ENCODE peak calls at places on chromosome 15, in nine cellular contexts. One of them, this sample, is unnamed.

GRCh38 chr15:60935130-60935529 is 294.0 kb downstream of the RORA start:
- ATAC-seq in IMR-90: no peak
- ATAC-seq in right lobe of liver: no peak
- ATAC-seq in HepG2: no peak
- ATAC-seq in A549: no peak
- ATAC-seq in HCT116: no peak
- ATAC-seq in gastrocnemius medialis: peak
- ATAC-seq in body of pancreas: peak
- ATAC-seq in upper lobe of left lung: peak
- ATAC-seq in this sample: peak

GRCh38 chr15:96264351-96264798 is 66.1 kb upstream of the NR2F2 start:
- ATAC-seq in HepG2: peak
- ATAC-seq in HCT116: peak
- ATAC-seq in body of pancreas: peak
- ATAC-seq in gastrocnemius medialis: peak
- ATAC-seq in A549: peak
- ATAC-seq in right lobe of liver: peak
- ATAC-seq in upper lobe of left lung: peak
- ATAC-seq in IMR-90: no peak
- ATAC-seq in this sample: peak

GRCh38 chr15:58877999-58878825 is 55.3 kb downstream of the SLTM start:
- ATAC-seq in gastrocnemius medialis: no peak
- ATAC-seq in IMR-90: no peak
- ATAC-seq in upper lobe of left lung: no peak
- ATAC-seq in HCT116: no peak
- ATAC-seq in right lobe of liver: no peak
- ATAC-seq in body of pancreas: no peak
- ATAC-seq in A549: no peak
- ATAC-seq in HepG2: no peak
- ATAC-seq in this sample: no peak

GRCh38 chr15:68487087-68487843 is 55.3 kb upstream of the ITGA11 start:
- ATAC-seq in upper lobe of left lung: peak
- ATAC-seq in HepG2: no peak
- ATAC-seq in gastrocnemius medialis: peak
- ATAC-seq in A549: peak
- ATAC-seq in right lobe of liver: no peak
- ATAC-seq in HCT116: no peak
- ATAC-seq in body of pancreas: no peak
- ATAC-seq in IMR-90: no peak
- ATAC-seq in this sample: peak

GRCh38 chr15:42364529-42364928 is 5.2 kb downstream of the CAPN3 start:
- ATAC-seq in A549: no peak
- ATAC-seq in IMR-90: no peak
- ATAC-seq in body of pancreas: no peak
- ATAC-seq in HCT116: no peak
- ATAC-seq in gastrocnemius medialis: no peak
- ATAC-seq in HepG2: no peak
- ATAC-seq in right lobe of liver: peak
- ATAC-seq in upper lobe of left lung: no peak
- ATAC-seq in this sample: no peak

GRCh38 chr15:32747886-32748285 is 30.1 kb downstream of the GREM1 start:
- ATAC-seq in HCT116: no peak
- ATAC-seq in A549: no peak
- ATAC-seq in gastrocnemius medialis: no peak
- ATAC-seq in body of pancreas: no peak
- ATAC-seq in HepG2: no peak
- ATAC-seq in right lobe of liver: no peak
- ATAC-seq in upper lobe of left lung: no peak
- ATAC-seq in IMR-90: no peak
- ATAC-seq in this sample: no peak

GRCh38 chr15:68365140-68365745 is 66.7 kb downstream of the ITGA11 start:
- ATAC-seq in body of pancreas: no peak
- ATAC-seq in IMR-90: no peak
- ATAC-seq in upper lobe of left lung: no peak
- ATAC-seq in gastrocnemius medialis: peak
- ATAC-seq in right lobe of liver: peak
- ATAC-seq in HCT116: no peak
- ATAC-seq in HepG2: no peak
- ATAC-seq in A549: no peak
- ATAC-seq in this sample: peak

GRCh38 chr15:69206079-69206478 is 45.6 kb downstream of the GLCE start:
- ATAC-seq in IMR-90: no peak
- ATAC-seq in gastrocnemius medialis: no peak
- ATAC-seq in body of pancreas: no peak
- ATAC-seq in A549: no peak
- ATAC-seq in HepG2: no peak
- ATAC-seq in upper lobe of left lung: no peak
- ATAC-seq in HCT116: no peak
- ATAC-seq in right lobe of liver: peak
- ATAC-seq in this sample: no peak

GRCh38 chr15:57647071-57647790 is 55.5 kb downstream of the MYZAP start:
- ATAC-seq in A549: no peak
- ATAC-seq in body of pancreas: peak
- ATAC-seq in right lobe of liver: peak
- ATAC-seq in IMR-90: no peak
- ATAC-seq in upper lobe of left lung: no peak
- ATAC-seq in HepG2: no peak
- ATAC-seq in HCT116: no peak
- ATAC-seq in gastrocnemius medialis: no peak
- ATAC-seq in this sample: peak

GRCh38 chr15:91099616-91100560 is at the start of gene SV2B:
- ATAC-seq in IMR-90: peak
- ATAC-seq in HepG2: peak
- ATAC-seq in upper lobe of left lung: peak
- ATAC-seq in HCT116: peak
- ATAC-seq in body of pancreas: peak
- ATAC-seq in right lobe of liver: peak
- ATAC-seq in gastrocnemius medialis: no peak
- ATAC-seq in A549: peak
- ATAC-seq in this sample: peak

GRCh38 chr15:51864408-51865056 is 35.1 kb downstream of the TMOD3 start:
- ATAC-seq in body of pancreas: no peak
- ATAC-seq in A549: no peak
- ATAC-seq in upper lobe of left lung: no peak
- ATAC-seq in HCT116: peak
- ATAC-seq in IMR-90: peak
- ATAC-seq in HepG2: no peak
- ATAC-seq in gastrocnemius medialis: no peak
- ATAC-seq in right lobe of liver: no peak
- ATAC-seq in this sample: no peak

GRCh38 chr15:72272997-72273352 is 621 bp upstream of the PARP6 start:
- ATAC-seq in upper lobe of left lung: no peak
- ATAC-seq in A549: peak
- ATAC-seq in HCT116: no peak
- ATAC-seq in body of pancreas: no peak
- ATAC-seq in right lobe of liver: no peak
- ATAC-seq in HepG2: no peak
- ATAC-seq in gastrocnemius medialis: no peak
- ATAC-seq in IMR-90: no peak
- ATAC-seq in this sample: no peak
- TF ChIP-seq POLR2A in upper lobe of left lung: no peak
- TF ChIP-seq POLR2A in A549: no peak
- TF ChIP-seq POLR2A in HCT116: no peak
- TF ChIP-seq POLR2A in body of pancreas: no peak
- TF ChIP-seq POLR2A in right lobe of liver: no peak
- TF ChIP-seq POLR2A in HepG2: no peak
- TF ChIP-seq POLR2A in gastrocnemius medialis: no peak
- TF ChIP-seq POLR2A in IMR-90: no peak
- TF ChIP-seq POLR2A in this sample: no peak

DNA sequence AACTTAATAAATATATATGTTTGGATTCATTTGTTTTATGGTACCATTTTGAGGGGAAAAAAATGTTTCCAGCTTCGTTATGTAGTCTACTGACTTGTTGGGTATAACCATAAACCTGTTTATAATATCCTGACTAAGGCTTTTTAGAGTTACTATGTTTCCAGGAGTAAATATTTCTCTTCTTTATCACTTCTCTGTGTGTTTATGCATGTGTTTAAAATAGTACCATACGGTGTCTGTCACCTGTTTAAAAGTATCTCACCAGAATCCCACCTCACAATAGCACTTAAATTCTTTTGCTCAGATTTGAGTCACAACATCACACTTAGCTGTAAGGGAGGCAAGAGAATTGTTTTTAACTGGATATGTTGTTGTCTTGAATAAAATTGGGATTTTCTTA is 15.1 kb downstream of the LACTB start:
- ATAC-seq in gastrocnemius medialis: no peak
- ATAC-seq in HepG2: no peak
- ATAC-seq in HCT116: no peak
- ATAC-seq in body of pancreas: no peak
- ATAC-seq in A549: no peak
- ATAC-seq in right lobe of liver: no peak
- ATAC-seq in IMR-90: no peak
- ATAC-seq in upper lobe of left lung: no peak
- ATAC-seq in this sample: no peak
- TF ChIP-seq POLR2A in gastrocnemius medialis: no peak
- TF ChIP-seq POLR2A in HepG2: no peak
- TF ChIP-seq POLR2A in HCT116: no peak
- TF ChIP-seq POLR2A in body of pancreas: no peak
- TF ChIP-seq POLR2A in A549: no peak
- TF ChIP-seq POLR2A in right lobe of liver: no peak
- TF ChIP-seq POLR2A in IMR-90: no peak
- TF ChIP-seq POLR2A in upper lobe of left lung: no peak
- TF ChIP-seq POLR2A in this sample: no peak

GRCh38 chr15:45402162-45402954 is 24.0 kb upstream of the GATM start:
- ATAC-seq in upper lobe of left lung: peak
- ATAC-seq in A549: peak
- ATAC-seq in HepG2: peak
- ATAC-seq in gastrocnemius medialis: peak
- ATAC-seq in right lobe of liver: peak
- ATAC-seq in IMR-90: peak
- ATAC-seq in body of pancreas: peak
- ATAC-seq in HCT116: peak
- ATAC-seq in this sample: peak
- TF ChIP-seq POLR2A in upper lobe of left lung: peak
- TF ChIP-seq POLR2A in A549: peak
- TF ChIP-seq POLR2A in HepG2: peak
- TF ChIP-seq POLR2A in gastrocnemius medialis: peak
- TF ChIP-seq POLR2A in right lobe of liver: peak
- TF ChIP-seq POLR2A in IMR-90: peak
- TF ChIP-seq POLR2A in body of pancreas: peak
- TF ChIP-seq POLR2A in HCT116: peak
- TF ChIP-seq POLR2A in this sample: peak

DNA sequence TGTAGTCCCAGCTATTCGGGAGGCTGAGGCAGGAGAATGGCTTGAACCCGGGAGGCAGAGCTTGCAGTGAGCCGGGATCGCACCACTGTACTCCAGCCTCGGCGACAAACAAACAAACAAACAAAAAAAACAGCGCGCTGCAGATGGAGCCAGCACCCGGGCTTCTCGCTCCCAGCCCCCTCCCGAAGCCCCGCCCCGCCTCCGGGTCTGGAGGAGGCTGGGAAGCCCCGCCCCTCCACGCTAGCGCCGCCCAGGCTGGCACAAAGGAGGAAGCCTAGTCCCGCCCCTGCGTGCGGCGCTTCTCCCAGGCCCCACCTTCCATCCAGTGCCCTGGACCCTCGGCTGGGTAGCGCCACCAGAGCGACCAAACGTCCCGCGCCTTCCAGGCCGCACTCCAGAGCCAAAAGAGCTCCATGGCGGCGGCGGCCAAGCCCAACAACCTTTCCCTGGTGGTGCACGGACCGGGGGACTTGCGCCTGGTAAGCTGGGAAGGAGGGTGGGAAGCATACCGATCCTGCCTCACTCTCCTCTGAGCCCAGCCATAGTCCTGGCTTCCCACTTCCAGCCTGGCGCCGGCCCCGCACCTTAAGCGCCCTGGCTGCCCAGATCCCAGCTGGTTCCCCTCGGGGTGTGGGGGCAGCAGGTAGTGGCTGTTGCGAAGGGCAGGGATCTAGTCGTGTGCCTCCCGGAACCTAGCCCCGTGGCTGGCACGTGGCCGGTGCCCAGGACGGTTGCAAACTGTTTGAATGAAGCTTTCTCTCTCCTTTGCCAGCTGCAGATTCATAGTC is at the start of gene SORD:
- ATAC-seq in HCT116: peak
- ATAC-seq in HepG2: peak
- ATAC-seq in gastrocnemius medialis: peak
- ATAC-seq in body of pancreas: peak
- ATAC-seq in IMR-90: peak
- ATAC-seq in A549: peak
- ATAC-seq in upper lobe of left lung: peak
- ATAC-seq in right lobe of liver: peak
- ATAC-seq in this sample: peak
- TF ChIP-seq POLR2A in HCT116: no peak
- TF ChIP-seq POLR2A in HepG2: peak
- TF ChIP-seq POLR2A in gastrocnemius medialis: no peak
- TF ChIP-seq POLR2A in body of pancreas: peak
- TF ChIP-seq POLR2A in IMR-90: no peak
- TF ChIP-seq POLR2A in A549: peak
- TF ChIP-seq POLR2A in upper lobe of left lung: peak
- TF ChIP-seq POLR2A in right lobe of liver: peak
- TF ChIP-seq POLR2A in this sample: peak

GRCh38 chr15:48330855-48331795 is at the start of gene DUT:
- ATAC-seq in right lobe of liver: peak
- ATAC-seq in gastrocnemius medialis: peak
- ATAC-seq in IMR-90: peak
- ATAC-seq in HepG2: peak
- ATAC-seq in body of pancreas: peak
- ATAC-seq in HCT116: peak
- ATAC-seq in A549: peak
- ATAC-seq in upper lobe of left lung: peak
- ATAC-seq in this sample: peak
- TF ChIP-seq POLR2A in right lobe of liver: peak
- TF ChIP-seq POLR2A in gastrocnemius medialis: peak
- TF ChIP-seq POLR2A in IMR-90: peak
- TF ChIP-seq POLR2A in HepG2: peak
- TF ChIP-seq POLR2A in body of pancreas: peak
- TF ChIP-seq POLR2A in HCT116: peak
- TF ChIP-seq POLR2A in A549: peak
- TF ChIP-seq POLR2A in upper lobe of left lung: peak
- TF ChIP-seq POLR2A in this sample: peak

GRCh38 chr15:40990789-40991188 is 37.5 kb downstream of the CHAC1 start:
- ATAC-seq in HepG2: no peak
- ATAC-seq in gastrocnemius medialis: no peak
- ATAC-seq in HCT116: no peak
- ATAC-seq in right lobe of liver: no peak
- ATAC-seq in body of pancreas: no peak
- ATAC-seq in IMR-90: no peak
- ATAC-seq in A549: no peak
- ATAC-seq in upper lobe of left lung: no peak
- ATAC-seq in this sample: no peak

GRCh38 chr15:40991355-40991754 is 38.1 kb downstream of the CHAC1 start:
- ATAC-seq in IMR-90: no peak
- ATAC-seq in A549: no peak
- ATAC-seq in body of pancreas: no peak
- ATAC-seq in gastrocnemius medialis: no peak
- ATAC-seq in HCT116: no peak
- ATAC-seq in HepG2: no peak
- ATAC-seq in right lobe of liver: no peak
- ATAC-seq in upper lobe of left lung: no peak
- ATAC-seq in this sample: no peak

GRCh38 chr15:40988157-40988556 is 34.9 kb downstream of the CHAC1 start:
- ATAC-seq in gastrocnemius medialis: no peak
- ATAC-seq in body of pancreas: no peak
- ATAC-seq in HCT116: no peak
- ATAC-seq in HepG2: no peak
- ATAC-seq in right lobe of liver: no peak
- ATAC-seq in IMR-90: no peak
- ATAC-seq in upper lobe of left lung: no peak
- ATAC-seq in A549: no peak
- ATAC-seq in this sample: no peak

GRCh38 chr15:40992241-40992741 is 39.0 kb downstream of the CHAC1 start:
- ATAC-seq in upper lobe of left lung: no peak
- ATAC-seq in IMR-90: peak
- ATAC-seq in gastrocnemius medialis: no peak
- ATAC-seq in body of pancreas: no peak
- ATAC-seq in A549: no peak
- ATAC-seq in HCT116: no peak
- ATAC-seq in HepG2: no peak
- ATAC-seq in right lobe of liver: no peak
- ATAC-seq in this sample: no peak

GRCh38 chr15:40990080-40990479 is 36.8 kb downstream of the CHAC1 start:
- ATAC-seq in upper lobe of left lung: no peak
- ATAC-seq in HCT116: no peak
- ATAC-seq in HepG2: no peak
- ATAC-seq in body of pancreas: no peak
- ATAC-seq in IMR-90: no peak
- ATAC-seq in gastrocnemius medialis: no peak
- ATAC-seq in right lobe of liver: no peak
- ATAC-seq in A549: no peak
- ATAC-seq in this sample: no peak
- TF ChIP-seq POLR2A in upper lobe of left lung: no peak
- TF ChIP-seq POLR2A in HCT116: no peak
- TF ChIP-seq POLR2A in HepG2: no peak
- TF ChIP-seq POLR2A in body of pancreas: no peak
- TF ChIP-seq POLR2A in IMR-90: no peak
- TF ChIP-seq POLR2A in gastrocnemius medialis: no peak
- TF ChIP-seq POLR2A in right lobe of liver: no peak
- TF ChIP-seq POLR2A in A549: no peak
- TF ChIP-seq POLR2A in this sample: no peak

This sample was measured in gastroesophageal sphincter.